ENCODE peak calls at places on chromosomes 5 and 9, in six cellular contexts. One of them, this sample, is unnamed.

GRCh38 chr9:128555180-128555721 is 2.9 kb downstream of the SPTAN1 start:
- DNase-seq in foreskin keratinocyte: peak
- DNase-seq in PC-9: peak
- DNase-seq in RWPE1: peak
- DNase-seq in GM23338: peak
- DNase-seq in GM13976: no peak
- DNase-seq in this sample: no peak

GRCh38 chr5:154086641-154087040 is 47.9 kb downstream of the MFAP3 start:
- DNase-seq in foreskin keratinocyte: no peak
- DNase-seq in PC-9: no peak
- DNase-seq in RWPE1: no peak
- DNase-seq in GM23338: no peak
- DNase-seq in GM13976: no peak
- DNase-seq in this sample: no peak

GRCh38 chr9:112326194-112326593 is 7.2 kb downstream of the PTBP3 start:
- DNase-seq in foreskin keratinocyte: no peak
- DNase-seq in PC-9: no peak
- DNase-seq in RWPE1: no peak
- DNase-seq in GM23338: peak
- DNase-seq in GM13976: no peak
- DNase-seq in this sample: no peak

GRCh38 chr5:118310412-118310811 is 677.9 kb downstream of the DTWD2 start:
- DNase-seq in foreskin keratinocyte: no peak
- DNase-seq in PC-9: no peak
- DNase-seq in RWPE1: no peak
- DNase-seq in GM23338: no peak
- DNase-seq in GM13976: no peak
- DNase-seq in this sample: no peak

GRCh38 chr5:88269222-88269771 is 652 bp upstream of the TMEM161B start:
- DNase-seq in foreskin keratinocyte: peak
- DNase-seq in PC-9: peak
- DNase-seq in RWPE1: peak
- DNase-seq in GM23338: peak
- DNase-seq in GM13976: no peak
- DNase-seq in this sample: no peak

GRCh38 chr5:133381571-133382365 is 230.6 kb downstream of the FSTL4 start:
- DNase-seq in foreskin keratinocyte: no peak
- DNase-seq in PC-9: no peak
- DNase-seq in RWPE1: no peak
- DNase-seq in GM23338: no peak
- DNase-seq in GM13976: no peak
- DNase-seq in this sample: no peak

GRCh38 chr9:34658461-34658860 is 4.0 kb downstream of the CCL27 start:
- DNase-seq in foreskin keratinocyte: no peak
- DNase-seq in PC-9: no peak
- DNase-seq in RWPE1: no peak
- DNase-seq in GM23338: no peak
- DNase-seq in GM13976: no peak
- DNase-seq in this sample: no peak

GRCh38 chr5:95959051-95959963 is 2.3 kb downstream of the ELL2 start:
- DNase-seq in foreskin keratinocyte: no peak
- DNase-seq in PC-9: peak
- DNase-seq in RWPE1: no peak
- DNase-seq in GM23338: peak
- DNase-seq in GM13976: no peak
- DNase-seq in this sample: no peak

GRCh38 chr5:40046792-40047191 is 622.0 kb upstream of the DAB2 start:
- DNase-seq in foreskin keratinocyte: peak
- DNase-seq in PC-9: no peak
- DNase-seq in RWPE1: peak
- DNase-seq in GM23338: no peak
- DNase-seq in GM13976: no peak
- DNase-seq in this sample: no peak

GRCh38 chr5:88732181-88732633 is 150.8 kb downstream of the MEF2C start:
- DNase-seq in foreskin keratinocyte: no peak
- DNase-seq in PC-9: no peak
- DNase-seq in RWPE1: no peak
- DNase-seq in GM23338: no peak
- DNase-seq in GM13976: no peak
- DNase-seq in this sample: no peak

GRCh38 chr9:93567271-93567959 is 9.0 kb upstream of the PHF2 start:
- DNase-seq in foreskin keratinocyte: no peak
- DNase-seq in PC-9: peak
- DNase-seq in RWPE1: no peak
- DNase-seq in GM23338: no peak
- DNase-seq in GM13976: no peak
- DNase-seq in this sample: no peak

GRCh38 chr9:111868475-111868874 is 28.1 kb upstream of the UGCG start:
- DNase-seq in foreskin keratinocyte: no peak
- DNase-seq in PC-9: no peak
- DNase-seq in RWPE1: no peak
- DNase-seq in GM23338: peak
- DNase-seq in GM13976: no peak
- DNase-seq in this sample: no peak

GRCh38 chr5:152501294-152501693 is 96.2 kb upstream of the NMUR2 start:
- DNase-seq in foreskin keratinocyte: no peak
- DNase-seq in PC-9: no peak
- DNase-seq in RWPE1: no peak
- DNase-seq in GM23338: no peak
- DNase-seq in GM13976: no peak
- DNase-seq in this sample: no peak

GRCh38 chr5:110512266-110512665 is 214.2 kb downstream of the TMEM232 start:
- DNase-seq in foreskin keratinocyte: no peak
- DNase-seq in PC-9: no peak
- DNase-seq in RWPE1: no peak
- DNase-seq in GM23338: no peak
- DNase-seq in GM13976: no peak
- DNase-seq in this sample: no peak

GRCh38 chr9:17064558-17064957 is 70.3 kb upstream of the CNTLN start:
- DNase-seq in foreskin keratinocyte: no peak
- DNase-seq in PC-9: no peak
- DNase-seq in RWPE1: no peak
- DNase-seq in GM23338: no peak
- DNase-seq in GM13976: no peak
- DNase-seq in this sample: no peak

GRCh38 chr5:95808686-95809413 is 13.7 kb downstream of the GLRX start:
- DNase-seq in foreskin keratinocyte: no peak
- DNase-seq in PC-9: no peak
- DNase-seq in RWPE1: no peak
- DNase-seq in GM23338: no peak
- DNase-seq in GM13976: peak
- DNase-seq in this sample: peak

GRCh38 chr9:37926737-37927590 is 23.0 kb upstream of the SLC25A51 start:
- DNase-seq in foreskin keratinocyte: no peak
- DNase-seq in PC-9: no peak
- DNase-seq in RWPE1: no peak
- DNase-seq in GM23338: no peak
- DNase-seq in GM13976: no peak
- DNase-seq in this sample: no peak

GRCh38 chr5:19322716-19323485 is 665.1 kb downstream of the CDH18 start:
- DNase-seq in foreskin keratinocyte: peak
- DNase-seq in PC-9: peak
- DNase-seq in RWPE1: peak
- DNase-seq in GM23338: peak
- DNase-seq in GM13976: no peak
- DNase-seq in this sample: no peak

GRCh38 chr9:86902606-86903460 is 44.5 kb downstream of the GAS1 start:
- DNase-seq in foreskin keratinocyte: no peak
- DNase-seq in PC-9: no peak
- DNase-seq in RWPE1: no peak
- DNase-seq in GM23338: peak
- DNase-seq in GM13976: no peak
- DNase-seq in this sample: no peak

GRCh38 chr9:97307500-97308163 is at the start of gene CCDC180:
- DNase-seq in foreskin keratinocyte: no peak
- DNase-seq in PC-9: no peak
- DNase-seq in RWPE1: no peak
- DNase-seq in GM23338: peak
- DNase-seq in GM13976: no peak
- DNase-seq in this sample: no peak

GRCh38 chr9:123776856-123777560 is 152.9 kb downstream of the DENND1A start:
- DNase-seq in foreskin keratinocyte: no peak
- DNase-seq in PC-9: no peak
- DNase-seq in RWPE1: no peak
- DNase-seq in GM23338: no peak
- DNase-seq in GM13976: no peak
- DNase-seq in this sample: no peak

GRCh38 chr5:124053340-124053739 is 541.4 kb downstream of the CSNK1G3 start:
- DNase-seq in foreskin keratinocyte: no peak
- DNase-seq in PC-9: no peak
- DNase-seq in RWPE1: no peak
- DNase-seq in GM23338: no peak
- DNase-seq in GM13976: no peak
- DNase-seq in this sample: no peak

GRCh38 chr5:1474875-1475543 is 29.8 kb upstream of the SLC6A3 start:
- DNase-seq in foreskin keratinocyte: no peak
- DNase-seq in PC-9: no peak
- DNase-seq in RWPE1: no peak
- DNase-seq in GM23338: no peak
- DNase-seq in GM13976: no peak
- DNase-seq in this sample: no peak

GRCh38 chr5:10521466-10522223 is 42.2 kb upstream of the ANKRD33B start:
- DNase-seq in foreskin keratinocyte: no peak
- DNase-seq in PC-9: no peak
- DNase-seq in RWPE1: no peak
- DNase-seq in GM23338: peak
- DNase-seq in GM13976: no peak
- DNase-seq in this sample: no peak

GRCh38 chr5:139287890-139288635 is 5.5 kb upstream of the MATR3 start:
- DNase-seq in foreskin keratinocyte: peak
- DNase-seq in PC-9: no peak
- DNase-seq in RWPE1: no peak
- DNase-seq in GM23338: no peak
- DNase-seq in GM13976: no peak
- DNase-seq in this sample: no peak
- TF ChIP-seq CTCF in foreskin keratinocyte: peak
- TF ChIP-seq CTCF in PC-9: no peak
- TF ChIP-seq CTCF in RWPE1: no peak
- TF ChIP-seq CTCF in GM23338: no peak
- TF ChIP-seq CTCF in GM13976: peak
- TF ChIP-seq CTCF in this sample: peak

DNA sequence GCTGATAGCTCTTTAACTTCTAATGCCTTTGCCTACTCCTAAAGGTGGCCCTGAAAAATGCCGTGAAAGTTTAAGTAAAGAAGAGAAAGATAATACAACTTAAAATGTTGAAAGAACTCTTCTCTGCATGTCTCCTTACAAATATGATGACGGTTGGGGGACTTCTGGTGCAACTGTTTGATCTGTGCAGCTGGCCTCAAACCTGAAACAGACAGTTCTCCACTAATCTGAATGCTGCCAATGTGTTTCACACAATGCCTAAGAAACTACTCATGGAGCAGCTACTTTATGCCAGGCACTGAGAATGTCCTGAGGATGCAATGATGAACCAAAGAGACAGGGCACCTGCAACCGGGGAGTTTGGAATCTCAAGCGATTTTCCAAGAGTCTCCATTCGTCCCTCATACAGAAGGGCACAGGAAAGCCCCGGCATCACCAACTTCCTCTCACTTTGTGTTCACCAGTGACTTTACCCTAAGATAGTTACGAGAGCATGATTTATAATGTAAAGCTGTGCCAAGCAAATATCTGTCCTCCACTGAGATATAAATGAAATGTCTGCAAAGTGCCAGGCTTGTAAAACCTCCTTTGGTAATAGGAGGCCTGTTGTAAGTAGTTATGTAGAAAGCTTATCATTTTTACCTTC is 455.4 kb downstream of the SEMA5A start:
- DNase-seq in foreskin keratinocyte: no peak
- DNase-seq in PC-9: no peak
- DNase-seq in RWPE1: no peak
- DNase-seq in GM23338: no peak
- DNase-seq in GM13976: no peak
- DNase-seq in this sample: no peak
- TF ChIP-seq CTCF in foreskin keratinocyte: no peak
- TF ChIP-seq CTCF in PC-9: no peak
- TF ChIP-seq CTCF in RWPE1: no peak
- TF ChIP-seq CTCF in GM23338: no peak
- TF ChIP-seq CTCF in GM13976: no peak
- TF ChIP-seq CTCF in this sample: no peak

GRCh38 chr9:14277202-14277601 is 36.7 kb downstream of the NFIB start:
- DNase-seq in foreskin keratinocyte: peak
- DNase-seq in PC-9: no peak
- DNase-seq in RWPE1: peak
- DNase-seq in GM23338: no peak
- DNase-seq in GM13976: no peak
- DNase-seq in this sample: no peak

GRCh38 chr9:14272924-14273528 is 40.9 kb downstream of the NFIB start:
- DNase-seq in foreskin keratinocyte: no peak
- DNase-seq in PC-9: no peak
- DNase-seq in RWPE1: no peak
- DNase-seq in GM23338: no peak
- DNase-seq in GM13976: no peak
- DNase-seq in this sample: no peak

GRCh38 chr9:14278291-14278721 is 35.6 kb downstream of the NFIB start:
- DNase-seq in foreskin keratinocyte: peak
- DNase-seq in PC-9: no peak
- DNase-seq in RWPE1: peak
- DNase-seq in GM23338: no peak
- DNase-seq in GM13976: no peak
- DNase-seq in this sample: no peak

GRCh38 chr9:14277761-14278160 is 36.2 kb downstream of the NFIB start:
- DNase-seq in foreskin keratinocyte: no peak
- DNase-seq in PC-9: no peak
- DNase-seq in RWPE1: no peak
- DNase-seq in GM23338: no peak
- DNase-seq in GM13976: no peak
- DNase-seq in this sample: no peak

GRCh38 chr9:14275331-14275730 is 38.6 kb downstream of the NFIB start:
- DNase-seq in foreskin keratinocyte: peak
- DNase-seq in PC-9: no peak
- DNase-seq in RWPE1: no peak
- DNase-seq in GM23338: no peak
- DNase-seq in GM13976: no peak
- DNase-seq in this sample: no peak
- TF ChIP-seq CTCF in foreskin keratinocyte: no peak
- TF ChIP-seq CTCF in PC-9: no peak
- TF ChIP-seq CTCF in RWPE1: no peak
- TF ChIP-seq CTCF in GM23338: no peak
- TF ChIP-seq CTCF in GM13976: no peak
- TF ChIP-seq CTCF in this sample: no peak

DNA sequence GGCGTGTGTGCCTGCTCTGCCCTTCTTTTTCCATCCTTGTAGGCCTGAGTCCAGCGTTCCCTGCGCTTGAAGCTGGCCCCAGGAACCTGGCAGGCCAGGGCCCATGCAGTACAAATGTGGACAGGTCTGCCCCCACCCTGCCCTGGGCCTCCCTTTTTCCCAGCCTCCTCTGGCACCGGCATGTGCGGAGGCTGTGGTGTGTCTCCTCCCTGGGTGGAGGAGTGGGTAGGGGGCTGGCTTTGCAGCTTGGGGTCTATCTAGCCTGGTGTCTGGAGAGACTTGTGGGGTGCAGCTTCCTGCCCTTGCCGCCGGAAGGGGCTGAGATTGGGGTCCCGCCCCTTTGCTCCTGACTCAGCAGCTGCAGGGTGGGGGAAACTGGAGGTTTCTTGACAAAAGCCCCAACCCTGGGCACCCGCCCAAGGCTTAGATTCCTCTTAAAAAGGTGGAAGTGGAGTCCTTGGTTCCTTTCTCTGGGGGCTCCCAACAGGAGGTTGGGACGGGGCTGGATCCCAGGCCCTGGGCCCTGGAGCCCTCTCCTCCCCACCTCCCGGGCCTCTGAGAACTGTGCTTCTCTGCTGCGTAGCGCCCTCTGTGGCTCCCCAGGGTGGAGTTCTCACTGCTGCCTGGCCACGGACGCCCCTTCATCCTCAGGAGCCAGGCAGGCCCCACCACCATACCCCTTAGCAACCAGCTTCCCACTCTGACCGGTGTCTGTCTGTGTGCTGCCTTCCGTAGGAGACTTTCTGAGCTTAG is 18.0 kb downstream of the RXRA start:
- DNase-seq in foreskin keratinocyte: no peak
- DNase-seq in PC-9: no peak
- DNase-seq in RWPE1: no peak
- DNase-seq in GM23338: peak
- DNase-seq in GM13976: no peak
- DNase-seq in this sample: no peak
- TF ChIP-seq CTCF in foreskin keratinocyte: peak
- TF ChIP-seq CTCF in PC-9: no peak
- TF ChIP-seq CTCF in RWPE1: no peak
- TF ChIP-seq CTCF in GM23338: peak
- TF ChIP-seq CTCF in GM13976: no peak
- TF ChIP-seq CTCF in this sample: peak

This sample was measured in GM13977.